ENCODE peak calls at places on chromosomes 5 and 9, in ten cellular contexts. Y is GM23248, K is pancreas, X is heart left ventricle, T is PC-3, I is SK-N-SH, G is body of pancreas, N is mesendoderm, F is ovary, M is PC-9. A is an unnamed sample.

GRCh38 chr9:131310833-131311554 is 21.5 kb downstream of the PLPP7 start:
- DNase-seq in Y (peak; percentile 21), K (no peak), X (peak; percentile 68), T (peak; percentile 1), I (no peak), G (peak; percentile 12), N (peak; percentile 39), F (no peak), M (no peak), A (peak; percentile 79)

GRCh38 chr9:71465392-71465791 is 302.9 kb downstream of the CEMIP2 start:
- DNase-seq in Y (no peak), K (no peak), X (no peak), T (no peak), I (no peak), G (no peak), N (no peak), F (no peak), M (no peak), A (no peak)

GRCh38 chr9:32378993-32379729 is 5.3 kb upstream of the ACO1 start:
- DNase-seq in Y (peak; percentile 85), K (peak; percentile 59), X (no peak), T (peak; percentile 81), I (peak; percentile 69), G (peak; percentile 73), N (peak; percentile 88), F (no peak), M (peak; percentile 35), A (peak; percentile 68)

GRCh38 chr5:138661991-138662434 is 86.8 kb upstream of the HSPA9 start:
- DNase-seq in Y (no peak), K (no peak), X (no peak), T (no peak), I (no peak), G (no peak), N (no peak), F (no peak), M (no peak), A (no peak)

GRCh38 chr9:126301985-126302603 is 24.5 kb upstream of the MVB12B start:
- DNase-seq in Y (peak; percentile 80), K (peak; percentile 38), X (peak; percentile 49), T (peak; percentile 74), I (peak; percentile 77), G (peak; percentile 65), N (peak; percentile 84), F (no peak), M (peak; percentile 51), A (no peak)

GRCh38 chr5:153551537-153552079 is 61.1 kb downstream of the GRIA1 start:
- DNase-seq in Y (peak; percentile 95), K (no peak), X (no peak), T (peak; percentile 70), I (peak; percentile 5), G (no peak), N (peak; percentile 89), F (no peak), M (peak; percentile 51), A (no peak)

GRCh38 chr5:13115476-13115875 is 829.0 kb downstream of the DNAH5 start:
- DNase-seq in Y (no peak), K (no peak), X (no peak), T (no peak), I (no peak), G (no peak), N (no peak), F (no peak), M (no peak), A (no peak)

GRCh38 chr5:170070556-170071412 is 34.9 kb upstream of the FOXI1 start:
- DNase-seq in Y (peak; percentile 77), K (peak; percentile 9), X (no peak), T (peak; percentile 30), I (peak; percentile 43), G (peak; percentile 7), N (peak; percentile 59), F (peak; percentile 38), M (no peak), A (no peak)

GRCh38 chr9:27701664-27702063 is 128.4 kb upstream of the C9orf72 start:
- DNase-seq in Y (no peak), K (no peak), X (peak; percentile 45), T (peak; percentile 51), I (no peak), G (peak; percentile 60), N (no peak), F (no peak), M (no peak), A (no peak)

GRCh38 chr5:55062039-55062779 is 38.2 kb downstream of the GZMK start:
- DNase-seq in Y (no peak), K (no peak), X (no peak), T (peak; percentile 24), I (no peak), G (peak; percentile 6), N (no peak), F (no peak), M (no peak), A (peak; percentile 46)

GRCh38 chr9:94990897-94991561 is 264.5 kb downstream of the AOPEP start:
- DNase-seq in Y (no peak), K (no peak), X (no peak), T (no peak), I (no peak), G (no peak), N (no peak), F (no peak), M (no peak), A (no peak)

GRCh38 chr9:89234636-89235035 is 56.0 kb upstream of the SHC3 start:
- DNase-seq in Y (no peak), K (no peak), X (no peak), T (no peak), I (peak; percentile 72), G (no peak), N (no peak), F (no peak), M (peak; percentile 31), A (peak; percentile 9)

GRCh38 chr5:13860176-13860575 is 84.3 kb downstream of the DNAH5 start:
- DNase-seq in Y (no peak), K (no peak), X (no peak), T (no peak), I (no peak), G (no peak), N (no peak), F (no peak), M (no peak), A (no peak)

GRCh38 chr5:56565693-56566092 is 249.7 kb upstream of the MAP3K1 start:
- DNase-seq in Y (no peak), K (no peak), X (no peak), T (no peak), I (no peak), G (no peak), N (no peak), F (no peak), M (no peak), A (no peak)

GRCh38 chr5:82745016-82745415 is 332.2 kb downstream of the TMEM167A start:
- DNase-seq in Y (no peak), K (no peak), X (no peak), T (no peak), I (no peak), G (no peak), N (no peak), F (no peak), M (no peak), A (no peak)

GRCh38 chr5:91264311-91265051 is 118.6 kb downstream of the ARRDC3 start:
- DNase-seq in Y (no peak), K (no peak), X (no peak), T (no peak), I (peak; percentile 11), G (no peak), N (peak; percentile 40), F (no peak), M (no peak), A (no peak)

GRCh38 chr9:77028478-77028877 is 9.0 kb downstream of the FOXB2 start:
- DNase-seq in Y (no peak), K (no peak), X (no peak), T (no peak), I (no peak), G (no peak), N (peak; percentile 69), F (no peak), M (no peak), A (no peak)

GRCh38 chr5:74766348-74766886 is 500 bp downstream of the GFM2 start:
- DNase-seq in Y (peak; percentile 84), K (no peak), X (no peak), T (peak; percentile 34), I (peak; percentile 63), G (peak; percentile 9), N (peak; percentile 71), F (no peak), M (no peak), A (no peak)

GRCh38 chr9:133609311-133610098 is at the start of gene FAM163B:
- DNase-seq in Y (peak; percentile 53), K (peak; percentile 53), X (no peak), T (no peak), I (peak; percentile 93), G (peak; percentile 35), N (peak; percentile 67), F (peak; percentile 81), M (no peak), A (peak; percentile 63)
- H3K27ac ChIP-seq in Y (no peak within 1 kb of the TSS), K (no peak within 1 kb of the TSS), X (no peak within 1 kb of the TSS), T (no peak within 1 kb of the TSS), I (no peak within 1 kb of the TSS), G (no peak within 1 kb of the TSS), N (no peak within 1 kb of the TSS), F (no peak within 1 kb of the TSS), M (no peak within 1 kb of the TSS), A (no peak within 1 kb of the TSS)

GRCh38 chr5:72507360-72508238 is at the start of gene ZNF366:
- DNase-seq in Y (no peak), K (no peak), X (peak; percentile 28), T (no peak), I (no peak), G (no peak), N (no peak), F (no peak), M (no peak), A (no peak)
- H3K4me3 ChIP-seq in Y (no peak within 1 kb of the TSS), K (no peak within 1 kb of the TSS), X (peak within 1 kb of the TSS; percentile 58), T (no peak within 1 kb of the TSS), I (no peak within 1 kb of the TSS), G (no peak within 1 kb of the TSS), N (no peak within 1 kb of the TSS), F (no peak within 1 kb of the TSS), M (no peak within 1 kb of the TSS), A (no peak within 1 kb of the TSS)

DNA sequence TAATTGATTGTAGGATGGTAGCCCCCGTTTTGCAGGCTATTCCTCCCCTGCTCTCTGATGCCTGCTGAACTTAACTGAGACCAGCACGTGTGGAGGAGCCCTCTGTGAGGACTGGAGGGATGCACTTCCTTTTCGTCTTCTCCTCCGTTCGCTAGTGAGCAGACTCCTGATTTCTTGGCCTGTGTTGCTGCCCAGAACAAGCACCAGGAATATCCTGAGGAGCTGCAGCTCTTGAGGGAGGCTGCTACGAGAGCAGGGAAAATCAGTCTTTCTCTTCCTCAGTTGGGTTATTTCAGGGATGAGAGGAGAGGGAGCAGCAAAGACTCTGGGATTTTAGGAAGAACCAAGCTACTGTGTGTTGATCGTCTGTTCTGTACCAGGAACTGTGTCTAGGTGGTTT is 74.7 kb downstream of the ARHGAP26 start:
- DNase-seq in Y (no peak), K (no peak), X (no peak), T (no peak), I (no peak), G (no peak), N (no peak), F (no peak), M (no peak), A (no peak)
- H3K27ac ChIP-seq in Y (no peak overlapping the region), K (no peak overlapping the region), X (no peak overlapping the region), T (peak overlapping the region; percentile 88), I (no peak overlapping the region), G (no peak overlapping the region), N (no peak overlapping the region), F (peak overlapping the region; percentile 4), M (peak overlapping the region; percentile 90), A (no peak overlapping the region)

DNA sequence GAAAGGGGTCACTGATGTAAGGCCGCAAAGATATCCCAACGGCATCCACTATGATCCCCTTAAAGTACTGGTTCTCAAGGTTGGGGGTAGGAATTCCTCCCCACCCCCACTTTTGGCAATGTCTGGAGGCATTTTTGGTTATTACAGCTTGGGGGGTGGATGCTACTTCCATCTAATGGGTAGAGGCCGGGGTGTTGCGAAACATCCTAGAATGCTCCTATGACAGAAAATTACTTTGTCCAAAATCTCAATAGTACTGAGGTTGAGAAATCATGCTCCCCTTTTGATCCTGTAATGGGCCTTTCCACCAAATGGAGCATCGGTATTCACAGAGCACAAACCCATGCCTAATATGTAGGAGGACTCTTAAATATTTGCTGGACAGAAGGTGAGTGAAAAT is 20.8 kb upstream of the TCERG1 start:
- DNase-seq in Y (no peak), K (no peak), X (no peak), T (no peak), I (no peak), G (no peak), N (no peak), F (no peak), M (no peak), A (no peak)
- H3K4me3 ChIP-seq in Y (no peak overlapping the region), K (no peak overlapping the region), X (no peak overlapping the region), T (no peak overlapping the region), I (no peak overlapping the region), G (no peak overlapping the region), N (no peak overlapping the region), F (no peak overlapping the region), M (no peak overlapping the region), A (no peak overlapping the region)

A was measured in naive thymus-derived CD4-positive, alpha-beta T cell.